ENCODE peak calls at places on chromosomes 13 and 19, in four cellular contexts. W, K, O and Q are unnamed samples.
A peak's percentile ranks its signal among the peaks of the same experiment; 100 is the strongest.

GRCh38 chr19:17687857-17688784 is at the start of gene UNC13A:
- DNase-seq in W (peak; percentile 90), K (no peak), O (peak; percentile 96), Q (peak; percentile 83)

GRCh38 chr19:12555456-12555930 is 4.2 kb upstream of the ZNF564 start:
- DNase-seq in W (no peak), K (no peak), O (peak; percentile 15), Q (no peak)

GRCh38 chr13:86584301-86584700 is 785.1 kb upstream of the SLITRK6 start:
- DNase-seq in W (no peak), K (no peak), O (no peak), Q (no peak)

GRCh38 chr13:81686877-81687276 is 1346.0 kb upstream of the SPRY2 start:
- DNase-seq in W (no peak), K (no peak), O (peak; percentile 2), Q (peak; percentile 83)

GRCh38 chr13:21620858-21621257 is 16.9 kb upstream of the MICU2 start:
- DNase-seq in W (no peak), K (no peak), O (no peak), Q (no peak)

GRCh38 chr13:110560606-110561334 is 752 bp downstream of the RAB20 start:
- DNase-seq in W (no peak), K (no peak), O (peak; percentile 71), Q (no peak)

GRCh38 chr19:9620842-9621155 is 233 bp downstream of the ZNF561 start:
- DNase-seq in W (no peak), K (no peak), O (no peak), Q (no peak)

GRCh38 chr13:32237681-32238080 is 77.5 kb downstream of the ZAR1L start:
- DNase-seq in W (no peak), K (no peak), O (no peak), Q (no peak)

GRCh38 chr13:28475916-28476725 is 18.8 kb downstream of the FLT1 start:
- DNase-seq in W (no peak), K (peak; percentile 2), O (no peak), Q (no peak)

GRCh38 chr19:15283141-15283885 is 49.0 kb downstream of the BRD4 start:
- DNase-seq in W (no peak), K (no peak), O (no peak), Q (no peak)

GRCh38 chr13:30551194-30551593 is 66.5 kb upstream of the USPL1 start:
- DNase-seq in W (no peak), K (no peak), O (peak; percentile 21), Q (no peak)

DNA sequence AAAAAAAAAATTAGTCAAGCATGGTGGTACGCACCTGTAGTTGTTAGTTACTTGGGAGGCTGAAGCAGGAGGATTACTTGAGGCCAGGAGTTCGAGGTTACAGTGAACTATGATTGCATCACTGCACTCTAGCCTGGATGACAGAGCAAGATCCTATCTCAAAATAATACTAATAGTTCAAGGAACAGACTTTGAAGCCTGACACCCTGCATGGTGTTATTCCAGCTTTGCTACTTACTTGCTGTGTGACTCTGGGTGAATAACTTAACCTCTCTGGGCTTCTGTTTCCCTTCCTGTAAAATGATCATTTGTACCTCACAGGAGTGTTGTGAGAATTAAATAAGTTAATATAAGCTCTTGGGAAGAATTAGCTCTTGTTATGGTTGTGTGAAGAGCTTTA is 3.5 kb upstream of the FOSB start:
- DNase-seq in W (no peak), K (no peak), O (no peak), Q (no peak)
- H3K4me1 ChIP-seq in W (peaks cover 11% of the 10 kb centered on the region), K (peaks cover 8% of the 10 kb centered on the region), O (no peaks in the 10 kb centered on the region), Q (no peaks in the 10 kb centered on the region)

GRCh38 chr19:2627855-2628254 is 74.6 kb downstream of the GNG7 start:
- DNase-seq in W (no peak), K (no peak), O (no peak), Q (no peak)
- H3K4me1 ChIP-seq in W (no peaks in the 10 kb centered on the region), K (peaks cover 19% of the 10 kb centered on the region), O (peaks cover 5% of the 10 kb centered on the region), Q (no peaks in the 10 kb centered on the region)

GRCh38 chr13:97242755-97243497 is 20.8 kb downstream of the MBNL2 start:
- DNase-seq in W (no peak), K (no peak), O (no peak), Q (no peak)
- H3K4me1 ChIP-seq in W (peaks cover 29% of the 10 kb centered on the region), K (no peaks in the 10 kb centered on the region), O (peaks cover 25% of the 10 kb centered on the region), Q (peaks cover 5% of the 10 kb centered on the region)

DNA sequence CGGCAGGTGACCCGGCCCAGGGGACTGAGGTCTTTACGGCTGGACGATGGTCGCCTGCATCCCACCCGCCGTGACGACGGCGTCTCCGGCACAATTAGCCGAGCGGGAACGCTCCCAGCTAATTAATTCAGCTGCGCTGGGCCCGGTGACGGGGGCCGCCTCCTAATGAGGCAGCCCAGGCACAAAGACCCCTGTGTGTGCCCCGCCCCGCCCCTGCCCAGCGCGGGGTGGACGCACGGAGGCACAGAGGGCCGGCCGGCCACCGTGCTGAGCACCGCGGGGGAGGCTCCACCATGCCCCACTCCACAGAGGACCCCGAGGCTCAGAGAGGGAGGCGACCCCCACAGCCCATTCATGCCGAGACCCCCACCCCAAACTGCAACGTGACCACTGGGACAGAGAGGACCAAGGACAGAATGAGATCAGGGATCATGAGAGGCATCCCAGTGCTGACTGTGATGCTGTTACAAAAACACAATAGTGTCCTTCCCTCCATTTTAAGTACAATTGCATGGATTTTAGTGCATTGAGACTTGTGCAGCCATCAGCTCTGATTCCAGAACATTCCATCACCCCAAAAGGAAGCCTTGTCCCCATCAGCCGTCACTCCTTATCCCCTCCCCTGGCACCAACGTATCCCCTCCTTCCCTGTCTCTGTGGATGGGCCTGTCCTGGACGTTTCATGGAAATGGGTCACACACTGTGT is 17.0 kb downstream of the EFNA2 start:
- DNase-seq in W (no peak), K (no peak), O (no peak), Q (no peak)
- H3K4me1 ChIP-seq in W (no peaks in the 10 kb centered on the region), K (no peaks in the 10 kb centered on the region), O (no peaks in the 10 kb centered on the region), Q (no peaks in the 10 kb centered on the region)

GRCh38 chr19:41563847-41564514 is 12.0 kb upstream of the CEACAM21 start:
- DNase-seq in W (no peak), K (no peak), O (no peak), Q (no peak)
- H3K4me1 ChIP-seq in W (no peaks in the 10 kb centered on the region), K (no peaks in the 10 kb centered on the region), O (no peaks in the 10 kb centered on the region), Q (no peaks in the 10 kb centered on the region)

GRCh38 chr19:18894254-18895037 is 1.5 kb downstream of the CERS1 start:
- DNase-seq in W (peak; percentile 72), K (no peak), O (peak; percentile 97), Q (peak; percentile 90)
- H3K4me1 ChIP-seq in W (peaks cover 12% of the 10 kb centered on the region), K (no peaks in the 10 kb centered on the region), O (no peaks in the 10 kb centered on the region), Q (peaks cover 12% of the 10 kb centered on the region)